ENCODE peak calls at places on chromosomes 2 and 18, in four cellular contexts. One of them, this sample, is unnamed.

GRCh38 chr2:64362562-64363026 is 91.4 kb upstream of the LGALSL start:
- DNase-seq in B cell: no peak
- DNase-seq in tibial artery: no peak
- DNase-seq in transverse colon: peak
- DNase-seq in this sample: no peak

GRCh38 chr18:48540329-48541025 is 1.6 kb downstream of the CTIF start:
- DNase-seq in B cell: peak
- DNase-seq in tibial artery: peak
- DNase-seq in transverse colon: peak
- DNase-seq in this sample: peak

GRCh38 chr2:153477641-153478288 is 797 bp downstream of the RPRM start:
- DNase-seq in B cell: peak
- DNase-seq in tibial artery: no peak
- DNase-seq in transverse colon: no peak
- DNase-seq in this sample: peak

GRCh38 chr2:96897491-96898134 is 27.7 kb upstream of the SEMA4C start:
- DNase-seq in B cell: no peak
- DNase-seq in tibial artery: no peak
- DNase-seq in transverse colon: no peak
- DNase-seq in this sample: no peak

GRCh38 chr18:78521136-78521535 is 458.5 kb upstream of the SALL3 start:
- DNase-seq in B cell: no peak
- DNase-seq in tibial artery: no peak
- DNase-seq in transverse colon: no peak
- DNase-seq in this sample: no peak

GRCh38 chr2:233989221-233989620 is 61.3 kb upstream of the SPP2 start:
- DNase-seq in B cell: no peak
- DNase-seq in tibial artery: no peak
- DNase-seq in transverse colon: no peak
- DNase-seq in this sample: no peak

GRCh38 chr2:1747065-1747941 is 3.0 kb upstream of the PXDN start:
- DNase-seq in B cell: no peak
- DNase-seq in tibial artery: no peak
- DNase-seq in transverse colon: no peak
- DNase-seq in this sample: no peak

GRCh38 chr18:49899647-49900330 is 86.5 kb upstream of the ACAA2 start:
- DNase-seq in B cell: no peak
- DNase-seq in tibial artery: no peak
- DNase-seq in transverse colon: no peak
- DNase-seq in this sample: no peak

GRCh38 chr2:694174-694573 is 17.0 kb upstream of the TMEM18 start:
- DNase-seq in B cell: no peak
- DNase-seq in tibial artery: no peak
- DNase-seq in transverse colon: no peak
- DNase-seq in this sample: no peak

GRCh38 chr2:4995466-4995865 is 696.7 kb upstream of the SOX11 start:
- DNase-seq in B cell: no peak
- DNase-seq in tibial artery: no peak
- DNase-seq in transverse colon: no peak
- DNase-seq in this sample: no peak

GRCh38 chr2:104854507-104855173 is 725 bp downstream of the POU3F3 start:
- DNase-seq in B cell: peak
- DNase-seq in tibial artery: no peak
- DNase-seq in transverse colon: no peak
- DNase-seq in this sample: peak

GRCh38 chr2:127416486-127417001 is 1.7 kb upstream of the PROC start:
- DNase-seq in B cell: no peak
- DNase-seq in tibial artery: no peak
- DNase-seq in transverse colon: no peak
- DNase-seq in this sample: no peak

GRCh38 chr18:59540819-59541218 is 156.4 kb downstream of the CCBE1 start:
- DNase-seq in B cell: no peak
- DNase-seq in tibial artery: no peak
- DNase-seq in transverse colon: no peak
- DNase-seq in this sample: no peak

GRCh38 chr2:43269074-43269572 is 42.7 kb upstream of the ZFP36L2 start:
- DNase-seq in B cell: no peak
- DNase-seq in tibial artery: peak
- DNase-seq in transverse colon: peak
- DNase-seq in this sample: no peak
- TF ChIP-seq CTCF in B cell: no peak
- TF ChIP-seq CTCF in tibial artery: no peak
- TF ChIP-seq CTCF in transverse colon: no peak
- TF ChIP-seq CTCF in this sample: no peak

GRCh38 chr2:206800501-206801416 is 35.4 kb downstream of the FASTKD2 start:
- DNase-seq in B cell: peak
- DNase-seq in tibial artery: peak
- DNase-seq in transverse colon: peak
- DNase-seq in this sample: peak
- TF ChIP-seq CTCF in B cell: peak
- TF ChIP-seq CTCF in tibial artery: peak
- TF ChIP-seq CTCF in transverse colon: peak
- TF ChIP-seq CTCF in this sample: peak

GRCh38 chr2:235638541-235639192 is 144.8 kb downstream of the AGAP1 start:
- DNase-seq in B cell: no peak
- DNase-seq in tibial artery: no peak
- DNase-seq in transverse colon: no peak
- DNase-seq in this sample: no peak
- TF ChIP-seq CTCF in B cell: no peak
- TF ChIP-seq CTCF in tibial artery: no peak
- TF ChIP-seq CTCF in transverse colon: no peak
- TF ChIP-seq CTCF in this sample: no peak

DNA sequence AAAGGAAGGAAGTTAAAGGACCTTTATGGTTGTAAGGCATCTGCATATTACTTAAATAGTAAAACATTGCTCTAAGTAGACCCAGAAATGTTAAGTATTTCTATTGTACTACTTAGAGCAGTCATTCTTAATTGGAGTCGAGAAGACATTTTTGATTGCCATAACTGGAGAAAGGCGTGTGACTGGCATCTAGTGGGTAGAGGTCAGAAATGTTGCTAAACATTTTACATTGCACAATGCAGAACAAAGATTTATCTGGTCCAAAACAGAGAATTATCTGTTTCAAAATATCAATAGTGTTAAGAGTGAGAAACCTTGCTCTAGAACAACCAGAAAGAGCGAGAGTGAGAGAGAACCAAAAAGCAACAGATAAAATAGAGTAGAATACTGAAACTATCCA is 23.3 kb upstream of the ROCK1 start:
- DNase-seq in B cell: peak
- DNase-seq in tibial artery: no peak
- DNase-seq in transverse colon: no peak
- DNase-seq in this sample: no peak
- TF ChIP-seq CTCF in B cell: peak
- TF ChIP-seq CTCF in tibial artery: peak
- TF ChIP-seq CTCF in transverse colon: no peak
- TF ChIP-seq CTCF in this sample: peak

GRCh38 chr2:205427112-205427511 is 255.2 kb upstream of the NRP2 start:
- DNase-seq in B cell: no peak
- DNase-seq in tibial artery: no peak
- DNase-seq in transverse colon: no peak
- DNase-seq in this sample: no peak

GRCh38 chr2:205425069-205425468 is 257.2 kb upstream of the NRP2 start:
- DNase-seq in B cell: no peak
- DNase-seq in tibial artery: no peak
- DNase-seq in transverse colon: no peak
- DNase-seq in this sample: no peak

DNA sequence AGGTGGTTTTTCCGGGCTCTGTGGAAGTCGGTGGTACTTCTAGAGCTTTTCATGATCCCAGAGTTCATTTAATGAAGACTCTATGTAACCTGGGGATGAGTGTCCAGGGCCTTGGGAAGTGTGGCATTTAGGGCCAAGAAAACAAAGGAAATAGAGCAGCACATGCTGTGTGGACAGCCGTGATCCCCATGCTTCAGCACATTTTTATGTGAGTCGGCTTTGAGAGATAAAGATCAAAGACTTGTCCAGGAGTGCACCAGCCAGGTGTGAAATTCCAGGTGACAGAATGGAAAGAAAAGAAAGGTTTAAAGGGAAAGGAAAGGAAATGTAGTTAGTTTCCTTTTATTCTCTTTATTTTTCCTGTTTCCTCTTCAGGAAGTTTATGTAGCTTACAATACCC is 258.0 kb upstream of the NRP2 start:
- DNase-seq in B cell: no peak
- DNase-seq in tibial artery: no peak
- DNase-seq in transverse colon: no peak
- DNase-seq in this sample: no peak
- TF ChIP-seq CTCF in B cell: no peak
- TF ChIP-seq CTCF in tibial artery: no peak
- TF ChIP-seq CTCF in transverse colon: no peak
- TF ChIP-seq CTCF in this sample: no peak

GRCh38 chr2:46564350-46564749 is 85.0 kb downstream of the TMEM247 start:
- DNase-seq in B cell: no peak
- DNase-seq in tibial artery: no peak
- DNase-seq in transverse colon: no peak
- DNase-seq in this sample: no peak

GRCh38 chr2:46562451-46562841 is 83.1 kb downstream of the TMEM247 start:
- DNase-seq in B cell: no peak
- DNase-seq in tibial artery: no peak
- DNase-seq in transverse colon: no peak
- DNase-seq in this sample: no peak

GRCh38 chr2:46565364-46565763 is 86.0 kb downstream of the TMEM247 start:
- DNase-seq in B cell: no peak
- DNase-seq in tibial artery: no peak
- DNase-seq in transverse colon: no peak
- DNase-seq in this sample: no peak

GRCh38 chr2:46563110-46563731 is 83.9 kb downstream of the TMEM247 start:
- DNase-seq in B cell: no peak
- DNase-seq in tibial artery: no peak
- DNase-seq in transverse colon: no peak
- DNase-seq in this sample: no peak

GRCh38 chr2:46564811-46565241 is 85.5 kb downstream of the TMEM247 start:
- DNase-seq in B cell: no peak
- DNase-seq in tibial artery: no peak
- DNase-seq in transverse colon: no peak
- DNase-seq in this sample: no peak
- TF ChIP-seq CTCF in B cell: no peak
- TF ChIP-seq CTCF in tibial artery: no peak
- TF ChIP-seq CTCF in transverse colon: no peak
- TF ChIP-seq CTCF in this sample: no peak

GRCh38 chr2:16301961-16302360 is 361.6 kb downstream of the MYCN start:
- DNase-seq in B cell: no peak
- DNase-seq in tibial artery: no peak
- DNase-seq in transverse colon: no peak
- DNase-seq in this sample: no peak

GRCh38 chr2:16305191-16305590 is 360.4 kb downstream of the CYRIA start:
- DNase-seq in B cell: no peak
- DNase-seq in tibial artery: no peak
- DNase-seq in transverse colon: no peak
- DNase-seq in this sample: no peak

GRCh38 chr2:16302431-16302830 is 362.1 kb downstream of the MYCN start:
- DNase-seq in B cell: no peak
- DNase-seq in tibial artery: no peak
- DNase-seq in transverse colon: no peak
- DNase-seq in this sample: no peak

GRCh38 chr2:16302969-16303592 is 362.6 kb downstream of the CYRIA start:
- DNase-seq in B cell: no peak
- DNase-seq in tibial artery: no peak
- DNase-seq in transverse colon: no peak
- DNase-seq in this sample: no peak

DNA sequence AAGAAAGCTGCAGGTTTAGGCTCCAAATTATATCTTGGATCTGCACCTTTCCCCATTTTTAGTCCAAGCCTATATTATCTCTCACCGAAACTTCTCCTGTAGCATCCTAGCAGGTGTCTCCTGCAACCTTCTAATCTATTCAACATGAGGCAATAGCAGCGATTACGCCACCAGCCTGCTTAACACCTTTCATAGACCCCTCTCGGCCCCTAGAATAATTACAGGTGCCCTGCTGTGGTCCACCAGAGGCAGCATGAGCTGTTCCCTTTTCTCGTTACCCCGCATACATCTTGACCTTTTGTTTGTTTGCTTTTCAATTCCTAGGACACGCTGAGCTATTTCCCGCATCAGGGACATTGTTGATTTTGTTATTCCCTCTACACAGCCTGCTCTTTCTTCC is 361.9 kb downstream of the CYRIA start:
- DNase-seq in B cell: no peak
- DNase-seq in tibial artery: no peak
- DNase-seq in transverse colon: no peak
- DNase-seq in this sample: no peak
- TF ChIP-seq CTCF in B cell: no peak
- TF ChIP-seq CTCF in tibial artery: no peak
- TF ChIP-seq CTCF in transverse colon: no peak
- TF ChIP-seq CTCF in this sample: no peak

DNA sequence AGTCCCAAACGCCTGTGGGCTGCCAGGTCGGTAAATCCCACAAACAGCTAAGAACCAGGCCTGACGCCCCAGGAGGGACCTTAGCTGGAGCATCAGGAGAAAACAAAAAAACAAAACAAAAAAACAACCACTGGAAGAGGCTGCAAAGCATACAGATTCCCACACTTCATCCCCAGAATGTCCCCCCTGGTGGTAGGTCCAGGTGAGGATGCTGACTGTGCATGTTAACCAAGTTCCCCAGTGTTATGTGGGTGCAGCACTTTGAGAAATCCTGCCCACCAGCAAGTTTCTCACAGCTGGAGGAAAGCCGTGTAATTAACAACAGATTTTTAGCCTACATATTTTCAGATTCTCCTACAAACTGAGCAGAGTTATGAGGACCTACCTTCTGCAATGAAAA is 15.1 kb downstream of the ST3GAL5 start:
- DNase-seq in B cell: no peak
- DNase-seq in tibial artery: no peak
- DNase-seq in transverse colon: no peak
- DNase-seq in this sample: no peak
- TF ChIP-seq CTCF in B cell: peak
- TF ChIP-seq CTCF in tibial artery: no peak
- TF ChIP-seq CTCF in transverse colon: no peak
- TF ChIP-seq CTCF in this sample: peak

DNA sequence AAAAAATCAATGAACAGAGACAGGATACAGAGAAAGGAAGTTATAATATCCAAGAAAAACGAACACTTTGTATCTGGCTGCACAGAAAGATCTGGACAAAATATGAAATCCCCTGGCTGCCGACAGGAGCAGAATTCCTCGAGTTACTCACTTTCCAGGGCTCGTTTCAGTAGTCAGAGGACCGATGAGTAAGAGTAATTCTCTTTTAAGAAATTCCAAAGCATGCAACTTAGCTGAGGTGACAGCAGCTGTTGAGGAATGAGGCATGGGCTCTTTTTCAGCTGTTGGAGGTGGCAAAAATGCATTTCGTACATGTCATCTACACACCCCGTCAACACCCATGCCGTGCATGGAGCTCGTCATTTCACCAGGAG is 210.7 kb upstream of the SMIM21 start:
- DNase-seq in B cell: no peak
- DNase-seq in tibial artery: no peak
- DNase-seq in transverse colon: no peak
- DNase-seq in this sample: no peak
- TF ChIP-seq CTCF in B cell: no peak
- TF ChIP-seq CTCF in tibial artery: no peak
- TF ChIP-seq CTCF in transverse colon: no peak
- TF ChIP-seq CTCF in this sample: no peak

This sample was measured in GM10248.